ENCODE peak calls at places on chromosomes 1 and 21, in four cellular contexts. T is GM12878, R is K562, M is HepG2. A is an unnamed sample.

GRCh38 chr1:119083479-119083878 is 57.0 kb downstream of the WARS2 start:
- DNase-seq in M (no peak), R (no peak), T (no peak), A (no peak)

GRCh38 chr1:22277662-22278061 is 134.8 kb upstream of the WNT4 start:
- DNase-seq in R (no peak), T (no peak), M (no peak), A (no peak)

GRCh38 chr1:11984559-11984958 is 4.3 kb downstream of the MFN2 start:
- DNase-seq in R (no peak), T (no peak), M (peak), A (no peak)

GRCh38 chr1:40036574-40036973 is 4.0 kb upstream of the CAP1 start:
- DNase-seq in R (peak), T (no peak), M (no peak), A (no peak)

GRCh38 chr1:188270497-188270896 is 1441.7 kb downstream of the PLA2G4A start:
- DNase-seq in T (no peak), M (no peak), R (no peak), A (no peak)

GRCh38 chr1:162873671-162874666 is 13.0 kb upstream of the CCDC190 start:
- DNase-seq in R (no peak), M (peak), T (no peak), A (no peak)

GRCh38 chr1:197614916-197615692 is 160.2 kb downstream of the DENND1B start:
- DNase-seq in R (peak), T (peak), M (peak), A (peak)

GRCh38 chr1:43979528-43980254 is 681 bp downstream of the B4GALT2 start:
- DNase-seq in R (peak), T (no peak), M (peak), A (no peak)

GRCh38 chr1:8825985-8826481 is 8.6 kb upstream of the RERE start:
- DNase-seq in R (no peak), M (no peak), T (no peak), A (no peak)

GRCh38 chr1:3248416-3249141 is 179.6 kb downstream of the PRDM16 start:
- DNase-seq in R (no peak), M (no peak), T (no peak), A (peak)

GRCh38 chr21:46138383-46138970 is 16.9 kb downstream of the FTCD start:
- DNase-seq in M (no peak), T (no peak), R (no peak), A (no peak)

GRCh38 chr21:46368533-46369285 is 44.8 kb downstream of the PCNT start:
- DNase-seq in M (no peak), R (no peak), T (peak), A (no peak)

GRCh38 chr1:150234309-150234646 is 1.6 kb downstream of the ANP32E start:
- DNase-seq in M (no peak), R (no peak), T (no peak), A (no peak)

GRCh38 chr1:113036639-113037321 is 36.2 kb upstream of the LRIG2 start:
- DNase-seq in M (no peak), R (no peak), T (no peak), A (no peak)

GRCh38 chr21:34545079-34545884 is 33.3 kb upstream of the KCNE1 start:
- DNase-seq in M (peak), T (peak), R (no peak), A (no peak)

GRCh38 chr1:36380003-36380631 is 5.6 kb downstream of the STK40 start:
- DNase-seq in M (peak), T (no peak), R (no peak), A (no peak)

GRCh38 chr21:15775981-15776380 is 46.2 kb downstream of the USP25 start:
- DNase-seq in R (no peak), M (no peak), T (no peak), A (no peak)
- TF ChIP-seq BHLHE40 in R (no peak), M (no peak), T (no peak), A (no peak)

GRCh38 chr1:211331011-211331709 is 4.5 kb downstream of the TRAF5 start:
- DNase-seq in M (no peak), R (no peak), T (no peak), A (no peak)

GRCh38 chr1:211329764-211330201 is 3.1 kb downstream of the TRAF5 start:
- DNase-seq in M (no peak), R (no peak), T (no peak), A (no peak)

GRCh38 chr1:211328866-211329265 is 2.2 kb downstream of the TRAF5 start:
- DNase-seq in M (no peak), R (no peak), T (no peak), A (no peak)

GRCh38 chr1:211332036-211332616 is 5.5 kb downstream of the TRAF5 start:
- DNase-seq in M (no peak), T (no peak), R (no peak), A (no peak)

GRCh38 chr1:211330282-211330936 is 3.8 kb downstream of the TRAF5 start:
- DNase-seq in M (no peak), T (no peak), R (no peak), A (no peak)
- TF ChIP-seq FOXK2 in M (no peak), T (no peak), R (no peak), A (no peak)

GRCh38 chr1:204128964-204129896 is 22.6 kb downstream of the ETNK2 start:
- DNase-seq in R (peak), T (no peak), M (no peak), A (peak)
- TF ChIP-seq BHLHE40 in R (no peak), T (no peak), M (no peak), A (no peak)

DNA sequence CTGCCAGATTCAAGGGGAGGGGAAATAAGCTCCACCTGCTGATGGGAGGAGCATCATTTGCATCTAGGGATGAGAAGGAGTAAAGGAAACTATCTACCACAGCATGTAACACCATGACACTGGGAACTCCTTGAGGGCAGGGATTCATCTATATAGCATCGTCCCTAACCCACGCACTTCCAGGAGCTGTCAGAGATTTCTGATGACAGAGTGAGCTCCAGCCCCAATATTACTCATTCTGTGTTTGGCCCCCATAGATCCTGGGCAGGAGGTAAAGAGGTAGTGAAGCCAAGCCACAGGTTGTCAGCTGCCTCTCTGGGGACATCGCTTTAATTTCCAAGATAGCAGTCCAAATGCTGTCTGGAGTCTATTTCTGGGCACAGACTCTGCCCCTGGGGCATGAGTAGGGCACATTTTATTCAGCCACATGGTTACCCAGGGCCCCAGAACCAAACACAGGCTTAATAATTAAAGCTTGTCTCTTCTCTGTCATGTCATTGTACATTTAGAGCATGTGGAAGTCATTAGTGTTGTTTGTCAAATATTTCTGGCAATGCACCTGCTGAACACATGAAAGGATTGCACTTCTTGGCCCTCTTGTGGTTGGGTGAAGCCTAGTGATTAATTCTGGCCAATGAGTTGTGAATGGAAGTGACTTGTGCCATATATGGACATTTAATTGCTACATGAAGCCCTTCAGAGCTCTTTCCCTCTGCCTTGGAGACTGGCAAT is 105.9 kb upstream of the POU3F1 start:
- DNase-seq in R (no peak), M (peak), T (peak), A (peak)
- TF ChIP-seq FOXK2 in R (no peak), M (no peak), T (no peak), A (no peak)

DNA sequence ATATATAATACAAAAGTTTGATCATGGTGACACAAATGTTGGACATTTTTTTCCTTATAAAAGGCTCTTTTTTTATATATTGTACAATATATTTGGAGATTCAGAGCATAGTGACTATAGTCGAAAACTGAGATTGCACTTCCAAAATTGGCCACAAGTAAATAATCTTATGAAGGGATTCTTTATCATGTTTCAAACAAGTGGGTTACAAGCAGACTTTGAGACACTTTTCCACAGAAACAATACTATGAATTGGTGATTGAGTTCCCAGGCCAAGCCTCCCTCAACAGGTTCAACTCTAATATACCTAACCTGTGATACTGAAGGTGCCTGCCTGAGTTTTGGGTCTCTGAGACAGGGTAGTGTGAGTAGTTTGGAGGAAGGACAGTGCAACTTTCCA is 13.8 kb downstream of the LEPR start:
- DNase-seq in T (no peak), M (no peak), R (no peak), A (no peak)
- TF ChIP-seq BHLHE40 in T (no peak), M (no peak), R (no peak), A (no peak)

DNA sequence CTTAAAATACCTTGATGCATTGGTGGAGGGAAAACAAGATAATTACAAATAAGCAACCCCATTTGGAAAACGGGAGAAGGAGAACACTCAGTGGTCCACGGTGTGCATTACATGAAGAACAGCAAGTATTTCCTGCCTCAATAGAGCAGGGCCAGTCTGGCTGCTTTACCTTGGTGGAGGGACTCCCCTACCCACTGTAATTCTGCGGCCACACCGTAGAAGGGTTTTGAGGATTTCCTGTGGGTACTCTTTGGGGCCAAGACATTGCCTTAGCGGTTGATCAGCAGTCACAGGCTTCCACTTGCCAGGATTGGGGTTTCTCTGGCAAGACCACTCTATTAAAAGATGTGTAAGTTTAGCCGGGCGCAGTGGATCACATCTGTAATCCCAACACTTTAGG is 16.3 kb upstream of the TMEM54 start:
- DNase-seq in T (no peak), M (no peak), R (peak), A (no peak)
- TF ChIP-seq FOXK2 in T (no peak), M (no peak), R (no peak), A (no peak)